ENCODE peak calls at places on chromosomes 6 and 20, in five cellular contexts. J, X, Q, V and H are unnamed samples.

GRCh38 chr6:2441881-2442475 is 196.6 kb upstream of the GMDS start:
- DNase-seq in X (no peak), V (no peak), Q (no peak), J (no peak), H (no peak)

GRCh38 chr6:35367646-35368037 is 25.3 kb downstream of the PPARD start:
- DNase-seq in J (no peak), X (no peak), Q (no peak), V (no peak), H (no peak)

GRCh38 chr6:41637179-41638001 is 878 bp upstream of the MDFI start:
- DNase-seq in V (no peak), X (no peak), J (no peak), Q (no peak), H (no peak)

GRCh38 chr20:24731312-24731711 is 217.8 kb upstream of the CST7 start:
- DNase-seq in Q (no peak), J (no peak), X (no peak), V (no peak), H (no peak)

GRCh38 chr6:75334266-75335040 is 49.9 kb upstream of the TMEM30A start:
- DNase-seq in Q (peak; percentile 15), X (peak; percentile 82), V (no peak), J (no peak), H (peak; percentile 31)

GRCh38 chr20:24698706-24699206 is 229.3 kb downstream of the SYNDIG1 start:
- DNase-seq in J (no peak), Q (no peak), V (no peak), X (no peak), H (no peak)

GRCh38 chr20:49668181-49668877 is 45.3 kb downstream of the B4GALT5 start:
- DNase-seq in X (no peak), V (no peak), J (no peak), Q (peak; percentile 22), H (no peak)

GRCh38 chr6:52697903-52698302 is 27.0 kb downstream of the TMEM14A start:
- DNase-seq in J (no peak), X (no peak), Q (no peak), V (no peak), H (no peak)

GRCh38 chr6:33583591-33584155 is 3.6 kb upstream of the BAK1 start:
- DNase-seq in X (no peak), V (no peak), Q (no peak), J (no peak), H (no peak)

GRCh38 chr20:64064145-64064698 is 1.2 kb downstream of the TCEA2 start:
- DNase-seq in V (peak; percentile 22), J (no peak), X (peak; percentile 51), Q (no peak), H (peak; percentile 10)

GRCh38 chr6:127051571-127052260 is 66.8 kb upstream of the RSPO3 start:
- DNase-seq in J (no peak), X (peak; percentile 86), V (no peak), Q (no peak), H (peak; percentile 53)

GRCh38 chr6:52736145-52736544 is 27.1 kb downstream of the GSTA2 start:
- DNase-seq in Q (no peak), V (no peak), X (no peak), J (no peak), H (no peak)

GRCh38 chr6:130843575-130844320 is 16.5 kb downstream of the SMLR1 start:
- DNase-seq in Q (no peak), X (peak; percentile 37), V (peak; percentile 28), J (no peak), H (peak; percentile 1)

GRCh38 chr20:2206957-2207769 is 88.6 kb upstream of the TGM3 start:
- DNase-seq in Q (peak; percentile 59), J (peak; percentile 43), X (peak; percentile 54), V (peak; percentile 29), H (no peak)

GRCh38 chr6:147561742-147562141 is 53.3 kb downstream of the SAMD5 start:
- DNase-seq in V (no peak), Q (no peak), J (no peak), X (no peak), H (no peak)

GRCh38 chr20:56411759-56412472 is at the start of gene CASS4:
- DNase-seq in J (no peak), Q (peak; percentile 47), X (peak; percentile 91), V (no peak), H (no peak)

GRCh38 chr6:142845143-142845571 is 99.8 kb downstream of the HIVEP2 start:
- DNase-seq in Q (no peak), X (peak; percentile 50), J (no peak), V (no peak), H (no peak)

GRCh38 chr6:31791324-31792089 is 4.0 kb downstream of the VARS1 start:
- DNase-seq in X (peak; percentile 22), J (no peak), V (no peak), Q (no peak), H (no peak)

GRCh38 chr6:56490994-56491393 is 151.7 kb downstream of the DST start:
- DNase-seq in X (peak; percentile 88), J (no peak), V (no peak), Q (no peak), H (no peak)

GRCh38 chr6:133983099-133983939 is 30.3 kb downstream of the TBPL1 start:
- DNase-seq in V (no peak), J (no peak), X (peak; percentile 76), Q (no peak), H (no peak)

GRCh38 chr6:121559611-121560269 is 124.3 kb downstream of the GJA1 start:
- DNase-seq in V (no peak), X (no peak), J (no peak), Q (no peak), H (no peak)

GRCh38 chr20:23643665-23644064 is 5.9 kb upstream of the CST3 start:
- DNase-seq in V (no peak), J (no peak), Q (no peak), X (no peak), H (no peak)

GRCh38 chr6:148700713-148701392 is 46.0 kb upstream of the UST start:
- DNase-seq in Q (no peak), V (no peak), X (peak; percentile 48), J (no peak), H (no peak)

GRCh38 chr6:105482227-105482839 is 79.5 kb upstream of the PREP start:
- DNase-seq in J (no peak), Q (peak; percentile 59), V (no peak), X (peak; percentile 43), H (no peak)

GRCh38 chr6:136566007-136566487 is 15.8 kb upstream of the MAP7 start:
- DNase-seq in V (no peak), J (peak; percentile 67), X (no peak), Q (no peak), H (no peak)

GRCh38 chr6:136564170-136564569 is 13.9 kb upstream of the MAP7 start:
- DNase-seq in X (no peak), V (no peak), Q (no peak), J (no peak), H (no peak)

GRCh38 chr6:136563386-136564152 is 13.3 kb upstream of the MAP7 start:
- DNase-seq in Q (no peak), X (no peak), J (no peak), V (no peak), H (no peak)

GRCh38 chr6:136566851-136567250 is 16.6 kb upstream of the MAP7 start:
- DNase-seq in J (no peak), Q (no peak), X (no peak), V (no peak), H (no peak)

GRCh38 chr6:136562211-136562610 is 12.0 kb upstream of the MAP7 start:
- DNase-seq in X (no peak), J (no peak), V (no peak), Q (no peak), H (no peak)
- H3K36me3 ChIP-seq in X (no peaks in the 10 kb centered on the region), J (no peaks in the 10 kb centered on the region), V (no peaks in the 10 kb centered on the region), Q (no peaks in the 10 kb centered on the region), H (no peaks in the 10 kb centered on the region)

DNA sequence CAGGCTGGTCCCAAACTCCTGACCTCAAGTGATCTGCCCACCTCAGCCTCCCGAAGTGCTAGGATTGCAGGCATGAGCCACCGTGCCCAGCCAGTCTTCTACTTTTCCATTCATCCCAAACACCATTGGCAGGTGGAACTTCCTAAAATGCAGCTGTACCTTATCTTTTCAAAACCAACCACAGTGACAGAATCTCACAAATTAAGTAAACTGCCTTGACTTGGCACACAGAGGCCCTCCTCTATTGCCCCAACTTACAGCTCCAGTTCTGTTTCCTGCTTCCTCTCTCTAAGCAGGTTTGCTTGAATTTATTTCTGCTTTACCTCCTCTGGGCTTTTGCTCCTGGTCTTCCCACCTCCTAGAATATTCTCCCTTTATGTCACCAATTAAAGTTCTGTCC is 7.6 kb downstream of the MYB start:
- DNase-seq in V (no peak), J (no peak), Q (no peak), X (no peak), H (no peak)
- H3K4me3 ChIP-seq in V (no peak overlapping the region), J (no peak overlapping the region), Q (no peak overlapping the region), X (no peak overlapping the region), H (no peak overlapping the region)

DNA sequence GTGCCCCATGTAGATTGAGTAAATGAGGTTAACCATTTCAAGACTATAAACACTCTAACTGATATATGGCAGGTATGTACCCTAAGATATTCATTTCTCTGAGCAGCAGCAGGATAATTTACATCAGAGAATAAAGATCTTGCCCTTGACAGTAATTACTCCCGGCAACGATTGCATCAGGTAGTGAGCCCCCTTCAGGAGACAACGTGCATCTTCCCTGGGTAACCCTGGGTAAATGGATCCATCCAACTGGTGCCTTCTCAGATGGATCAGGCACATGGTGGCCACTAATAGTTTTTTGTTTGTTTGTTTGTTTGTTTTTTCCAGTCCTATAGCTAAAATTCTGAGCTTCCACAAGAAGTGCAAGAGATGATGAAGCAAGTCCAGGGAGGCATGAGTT is 469.4 kb upstream of the SLC35B3 start:
- DNase-seq in X (no peak), V (no peak), J (no peak), Q (no peak), H (no peak)
- TF ChIP-seq CTCF in X (no peak), V (peak; percentile 63), J (no peak), Q (no peak), H (no peak)

GRCh38 chr6:169166896-169167580 is 86.6 kb downstream of the THBS2 start:
- DNase-seq in J (no peak), X (no peak), Q (no peak), V (no peak), H (no peak)

GRCh38 chr6:169168302-169168630 is 85.4 kb downstream of the THBS2 start:
- DNase-seq in X (no peak), J (no peak), V (no peak), Q (no peak), H (no peak)

GRCh38 chr6:169169375-169169774 is 84.3 kb downstream of the THBS2 start:
- DNase-seq in X (no peak), J (no peak), Q (no peak), V (peak; percentile 28), H (no peak)

GRCh38 chr6:169168706-169169105 is 84.9 kb downstream of the THBS2 start:
- DNase-seq in J (no peak), V (no peak), X (no peak), Q (no peak), H (no peak)

DNA sequence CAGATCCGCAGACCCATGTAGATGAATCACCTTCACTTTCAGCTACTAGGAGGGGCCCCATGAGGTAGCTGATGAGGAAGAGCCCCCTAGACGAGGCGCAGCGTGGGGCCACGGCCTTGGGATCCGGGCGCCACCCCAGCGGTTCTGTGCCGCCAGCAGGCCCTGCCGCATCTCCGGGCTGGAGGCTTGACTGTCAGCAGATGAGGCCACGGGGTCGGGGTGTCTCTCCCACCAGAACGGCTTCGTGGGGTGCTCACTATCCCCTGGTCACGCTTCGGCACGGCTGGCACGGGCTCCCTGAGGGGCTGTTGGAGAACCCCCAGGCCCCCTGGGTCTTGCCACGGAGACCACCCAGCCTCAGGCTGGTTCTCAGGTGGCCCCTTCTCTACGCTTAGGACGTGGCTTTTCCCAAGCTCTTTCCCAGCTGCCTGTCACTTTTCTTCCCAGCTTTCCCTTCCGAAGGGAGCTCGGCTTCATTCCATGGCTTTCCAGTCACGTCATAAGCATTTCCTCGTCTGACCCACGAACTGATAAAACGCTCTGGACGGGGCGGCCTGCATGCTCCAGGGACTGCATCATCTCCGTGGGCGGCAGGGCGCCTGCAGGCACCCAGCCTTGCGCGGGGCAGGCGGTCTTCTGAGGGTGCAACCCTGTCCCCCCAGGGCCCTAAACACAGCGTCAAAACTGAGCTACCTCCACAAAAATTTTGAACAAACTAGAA is 85.9 kb downstream of the THBS2 start:
- DNase-seq in Q (peak; percentile 83), V (peak; percentile 60), X (peak; percentile 100), J (no peak), H (peak; percentile 71)
- H3K36me3 ChIP-seq in Q (no peaks in the 10 kb centered on the region), V (no peaks in the 10 kb centered on the region), X (no peaks in the 10 kb centered on the region), J (no peaks in the 10 kb centered on the region), H (peaks cover 14% of the 10 kb centered on the region)